ENCODE peak calls at places on chromosomes 5 and 9, in six cellular contexts. S is Peyer's patch, Z is tibial nerve, P is body of pancreas, B is transverse colon, G is H1. C is an unnamed sample.
A peak's percentile ranks its signal among the peaks of the same experiment; 100 is the strongest.

GRCh38 chr9:80061940-80062339 is 490.2 kb downstream of the TLE4 start:
- DNase-seq in G (no peak), Z (no peak), P (peak; percentile 19), B (no peak), S (no peak), C (no peak)

GRCh38 chr5:154765396-154765925 is 10.3 kb downstream of the LARP1 start:
- DNase-seq in Z (no peak), B (no peak), S (no peak), P (peak; percentile 48), G (no peak), C (no peak)

GRCh38 chr5:62112689-62113220 is 193.3 kb upstream of the KIF2A start:
- DNase-seq in P (no peak), S (no peak), G (no peak), Z (no peak), B (no peak), C (no peak)

GRCh38 chr5:74040065-74040551 is 414.1 kb downstream of the ARHGEF28 start:
- DNase-seq in G (no peak), B (no peak), S (no peak), Z (no peak), P (no peak), C (peak; percentile 90)

GRCh38 chr9:2158111-2158610 is 143.0 kb downstream of the SMARCA2 start:
- DNase-seq in S (peak; percentile 58), P (peak; percentile 70), Z (peak; percentile 38), G (no peak), B (peak; percentile 47), C (no peak)

GRCh38 chr5:56514246-56514645 is 281.1 kb upstream of the ANKRD55 start:
- DNase-seq in G (no peak), P (no peak), B (no peak), Z (no peak), S (no peak), C (no peak)

GRCh38 chr5:95620030-95620869 is at the start of gene GPR150:
- DNase-seq in S (peak; percentile 48), Z (no peak), P (peak; percentile 81), B (peak; percentile 71), G (no peak), C (no peak)

GRCh38 chr9:72952914-72953313 is at the start of gene ALDH1A1:
- DNase-seq in P (peak; percentile 81), S (no peak), G (no peak), B (peak; percentile 64), Z (no peak), C (no peak)

GRCh38 chr5:143673676-143674468 is 138.1 kb upstream of the HMHB1 start:
- DNase-seq in Z (no peak), G (no peak), P (no peak), S (no peak), B (no peak), C (no peak)

GRCh38 chr9:131405429-131405828 is 11.5 kb downstream of the PRRC2B start:
- DNase-seq in P (no peak), G (peak; percentile 72), Z (no peak), S (no peak), B (no peak), C (no peak)

GRCh38 chr5:14870347-14871083 is 1.1 kb downstream of the ANKH start:
- DNase-seq in Z (no peak), P (no peak), S (no peak), G (no peak), B (peak; percentile 69), C (no peak)

GRCh38 chr9:14433841-14434511 is 120.0 kb upstream of the NFIB start:
- DNase-seq in P (peak; percentile 16), G (no peak), S (no peak), B (no peak), Z (no peak), C (no peak)

GRCh38 chr5:139383993-139384590 is 995 bp upstream of the SLC23A1 start:
- DNase-seq in P (no peak), G (no peak), S (no peak), B (no peak), Z (no peak), C (no peak)

GRCh38 chr5:65292196-65292595 is 189.5 kb downstream of the ADAMTS6 start:
- DNase-seq in S (no peak), B (no peak), P (no peak), Z (no peak), G (no peak), C (no peak)

GRCh38 chr5:82105457-82105856 is 133.6 kb downstream of the ATG10 start:
- DNase-seq in G (no peak), B (no peak), P (no peak), Z (no peak), S (no peak), C (no peak)

GRCh38 chr9:35603506-35603985 is 1.5 kb upstream of the TESK1 start:
- DNase-seq in B (peak; percentile 65), Z (peak; percentile 58), P (peak; percentile 73), G (no peak), S (peak; percentile 46), C (no peak)

GRCh38 chr9:115810166-115810565 is 343.4 kb upstream of the PAPPA start:
- DNase-seq in S (no peak), P (no peak), G (no peak), B (no peak), Z (no peak), C (no peak)

GRCh38 chr5:174690256-174690655 is 34.1 kb upstream of the MSX2 start:
- DNase-seq in P (no peak), B (no peak), S (no peak), G (no peak), Z (no peak), C (no peak)

GRCh38 chr5:94245608-94246007 is 372.8 kb downstream of the KIAA0825 start:
- DNase-seq in S (no peak), G (no peak), P (no peak), B (no peak), Z (no peak), C (no peak)

GRCh38 chr5:147743012-147743411 is 39.5 kb downstream of the JAKMIP2 start:
- DNase-seq in P (no peak), B (no peak), S (no peak), G (no peak), Z (no peak), C (no peak)

GRCh38 chr5:147737921-147738320 is 44.6 kb downstream of the JAKMIP2 start:
- DNase-seq in P (no peak), G (no peak), S (no peak), Z (no peak), B (no peak), C (no peak)

GRCh38 chr5:147740864-147741263 is 41.7 kb downstream of the JAKMIP2 start:
- DNase-seq in B (no peak), P (no peak), G (no peak), S (no peak), Z (no peak), C (no peak)

GRCh38 chr5:147743686-147744332 is 38.7 kb downstream of the JAKMIP2 start:
- DNase-seq in B (no peak), S (no peak), Z (no peak), P (no peak), G (no peak), C (no peak)

DNA sequence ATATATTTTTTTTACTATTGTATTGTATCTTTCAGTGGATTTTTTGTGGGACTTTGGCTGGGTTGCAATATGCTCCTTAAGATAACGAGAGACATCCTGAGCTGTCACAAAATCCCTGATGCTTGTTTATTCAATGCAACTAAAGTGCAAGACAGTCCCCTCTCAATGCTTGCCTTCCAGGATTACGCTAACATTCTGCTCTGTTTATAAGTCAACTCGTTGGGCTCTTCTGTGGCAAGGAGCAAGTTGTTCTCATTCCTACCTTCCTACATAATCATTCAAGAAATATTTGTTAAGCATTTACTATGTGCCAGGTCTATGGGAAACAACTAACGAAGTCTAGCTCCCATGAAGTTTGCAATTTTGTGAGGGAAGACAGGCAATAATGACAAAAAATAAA is 40.4 kb downstream of the JAKMIP2 start:
- DNase-seq in Z (no peak), B (no peak), G (no peak), P (no peak), S (no peak), C (no peak)
- H3K4me3 ChIP-seq in Z (no peak overlapping the region), B (no peak overlapping the region), G (no peak overlapping the region), P (no peak overlapping the region), S (no peak overlapping the region), C (no peak overlapping the region)

GRCh38 chr9:108412755-108413154 is 443.0 kb downstream of the ACTL7B start:
- DNase-seq in P (no peak), Z (no peak), S (no peak), G (peak; percentile 50), B (no peak), C (no peak)
- TF ChIP-seq CTCF in P (no peak), Z (no peak), S (no peak), G (peak; percentile 68), B (no peak), C (peak; percentile 8)

GRCh38 chr5:25979086-25979485 is 1059.3 kb downstream of the CDH9 start:
- DNase-seq in Z (no peak), B (no peak), G (no peak), S (no peak), P (no peak), C (no peak)
- H3K4me1 ChIP-seq in Z (no peaks in the 10 kb centered on the region), B (no peaks in the 10 kb centered on the region), G (no peaks in the 10 kb centered on the region), S (no peaks in the 10 kb centered on the region), P (no peaks in the 10 kb centered on the region), C (no peaks in the 10 kb centered on the region)

DNA sequence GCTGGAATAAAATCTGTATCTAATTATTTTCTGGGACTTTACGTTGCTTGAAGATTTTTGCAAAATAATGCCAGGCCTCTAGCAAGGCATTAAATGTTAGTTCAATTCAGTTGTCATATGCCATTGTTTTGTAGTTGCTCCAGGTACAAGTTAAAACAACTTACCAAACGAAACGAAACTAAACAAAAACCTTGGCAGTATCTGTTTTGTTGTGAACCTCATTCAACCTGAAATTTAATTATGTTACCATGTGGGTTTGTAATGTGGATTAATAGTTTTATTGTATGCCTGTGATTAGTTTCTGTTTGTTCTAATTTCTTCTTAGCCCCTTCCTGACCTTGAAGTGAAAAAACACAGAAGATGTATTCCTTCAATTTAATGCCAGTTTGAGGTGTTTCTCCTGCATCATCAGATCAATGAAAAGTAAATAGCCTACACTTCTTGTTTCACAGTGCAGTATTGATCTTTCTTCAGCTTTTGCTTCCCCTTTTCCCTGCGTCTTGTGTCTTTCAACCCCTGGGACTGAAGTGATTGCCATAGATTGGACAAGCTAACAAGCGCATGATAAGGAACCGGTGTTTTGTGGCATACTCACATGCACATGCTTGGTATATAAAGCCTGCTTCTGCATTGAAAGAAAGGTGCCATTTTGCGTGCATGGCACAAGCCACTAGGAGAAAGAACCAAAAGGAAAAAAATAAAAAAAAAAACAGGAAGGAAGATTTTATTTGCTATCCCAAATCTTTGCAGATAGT is 699.0 kb upstream of the ARRDC3 start:
- DNase-seq in G (no peak), P (no peak), S (no peak), Z (no peak), B (no peak), C (no peak)
- H3K4me3 ChIP-seq in G (no peak overlapping the region), P (no peak overlapping the region), S (no peak overlapping the region), Z (no peak overlapping the region), B (no peak overlapping the region), C (no peak overlapping the region)

DNA sequence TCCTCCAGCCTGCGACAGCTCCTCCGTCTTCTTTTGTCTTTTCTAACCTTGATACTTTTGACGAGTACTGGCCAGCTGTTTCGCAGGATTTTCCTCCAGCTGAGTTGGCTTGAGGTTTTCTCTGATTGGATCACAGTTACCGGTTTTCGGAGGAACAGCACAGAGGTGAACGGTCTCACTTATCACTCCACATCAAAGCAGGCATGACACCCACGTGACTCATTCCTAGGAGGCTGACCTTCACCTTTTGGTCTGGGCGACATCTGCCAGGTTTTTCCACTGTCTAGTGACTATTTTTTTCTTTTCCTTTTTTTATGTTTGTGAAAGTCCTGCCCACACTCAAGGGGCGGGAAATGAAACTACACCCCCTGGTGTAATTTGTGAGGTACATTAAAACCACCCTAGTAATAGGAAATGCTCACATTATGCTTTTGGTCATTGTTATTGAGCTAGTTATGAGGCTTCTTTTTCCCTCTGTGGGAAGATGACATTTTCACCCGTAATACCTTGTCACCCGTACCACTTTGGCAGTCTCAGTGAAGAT is 319.2 kb downstream of the GADD45G start:
- DNase-seq in G (no peak), B (no peak), P (peak; percentile 32), Z (no peak), S (peak; percentile 17), C (no peak)
- TF ChIP-seq CTCF in G (no peak), B (no peak), P (peak; percentile 11), Z (no peak), S (peak; percentile 24), C (no peak)

C was measured in RWPE2.